ENCODE peak calls at places on chromosomes 7 and 10, in eight cellular contexts. L is naive thymus-derived CD8-positive, alpha-beta T cell; G is cardiac fibroblast; T is endothelial cell; S is esophagus squamous epithelium; O is cardiac septum; F is LoVo; Y is HTR-8/SVneo. R is an unnamed sample.

GRCh38 chr10:15879058-15879457 is 18.8 kb upstream of the MINDY3 start:
- DNase-seq in L (peak), G (peak), T (no peak), S (no peak), O (no peak), F (peak), Y (peak), R (no peak)

GRCh38 chr7:51132661-51133060 is 183.9 kb downstream of the COBL start:
- DNase-seq in L (no peak), G (no peak), T (no peak), S (no peak), O (no peak), F (no peak), Y (no peak), R (no peak)

GRCh38 chr10:36779238-36779846 is 346.1 kb upstream of the ANKRD30A start:
- DNase-seq in L (no peak), G (peak), T (peak), S (no peak), O (no peak), F (peak), Y (peak), R (no peak)

GRCh38 chr10:63137306-63137705 is 4.2 kb downstream of the NRBF2 start:
- DNase-seq in L (no peak), G (peak), T (no peak), S (no peak), O (no peak), F (no peak), Y (no peak), R (no peak)

GRCh38 chr10:16915308-16915707 is 98.1 kb upstream of the RSU1 start:
- DNase-seq in L (no peak), G (no peak), T (no peak), S (no peak), O (no peak), F (no peak), Y (no peak), R (no peak)

GRCh38 chr7:121544726-121545125 is 148.6 kb upstream of the FAM3C start:
- DNase-seq in L (no peak), G (peak), T (no peak), S (no peak), O (no peak), F (peak), Y (peak), R (peak)

GRCh38 chr7:50962962-50963374 is 180.3 kb upstream of the GRB10 start:
- DNase-seq in L (no peak), G (peak), T (no peak), S (no peak), O (peak), F (peak), Y (peak), R (peak)

GRCh38 chr10:133442191-133442966 is 11.4 kb upstream of the SCART1 start:
- DNase-seq in L (no peak), G (no peak), T (no peak), S (no peak), O (peak), F (no peak), Y (no peak), R (no peak)

GRCh38 chr10:74238031-74238431 is 87.0 kb downstream of the ADK start:
- DNase-seq in L (no peak), G (peak), T (no peak), S (no peak), O (no peak), F (no peak), Y (no peak), R (no peak)

GRCh38 chr7:105887569-105888199 is 11.3 kb upstream of the ATXN7L1 start:
- DNase-seq in L (no peak), G (no peak), T (no peak), S (no peak), O (no peak), F (no peak), Y (no peak), R (no peak)

GRCh38 chr7:30618961-30619360 is 24.3 kb downstream of the GARS1 start:
- DNase-seq in L (no peak), G (no peak), T (no peak), S (no peak), O (no peak), F (no peak), Y (no peak), R (no peak)

GRCh38 chr7:111730476-111731300 is 168.4 kb upstream of the IMMP2L start:
- DNase-seq in L (no peak), G (peak), T (no peak), S (no peak), O (no peak), F (peak), Y (peak), R (peak)

GRCh38 chr7:143239822-143240221 is 18.0 kb downstream of the TAS2R40 start:
- DNase-seq in L (no peak), G (peak), T (no peak), S (no peak), O (no peak), F (no peak), Y (no peak), R (no peak)

GRCh38 chr10:125567529-125567928 is 115.4 kb downstream of the TEX36 start:
- DNase-seq in L (no peak), G (no peak), T (no peak), S (no peak), O (no peak), F (no peak), Y (no peak), R (no peak)

GRCh38 chr7:100894860-100895700 is 608 bp downstream of the ACHE start:
- DNase-seq in L (peak), G (no peak), T (peak), S (no peak), O (no peak), F (peak), Y (no peak), R (no peak)

GRCh38 chr7:157575777-157576176 is 239.0 kb downstream of the DNAJB6 start:
- DNase-seq in L (no peak), G (no peak), T (no peak), S (no peak), O (no peak), F (no peak), Y (no peak), R (no peak)

GRCh38 chr10:100812978-100813377 is 67.6 kb downstream of the PAX2 start:
- DNase-seq in L (no peak), G (no peak), T (no peak), S (no peak), O (no peak), F (no peak), Y (no peak), R (no peak)

GRCh38 chr7:47266131-47266706 is 315.7 kb downstream of the TNS3 start:
- DNase-seq in L (peak), G (peak), T (peak), S (no peak), O (no peak), F (peak), Y (peak), R (peak)

GRCh38 chr10:78849115-78849514 is 219.7 kb upstream of the ZMIZ1 start:
- DNase-seq in L (no peak), G (no peak), T (no peak), S (no peak), O (peak), F (no peak), Y (no peak), R (no peak)

GRCh38 chr7:20952891-20953290 is 166.2 kb upstream of the SP8 start:
- DNase-seq in L (no peak), G (no peak), T (no peak), S (no peak), O (no peak), F (no peak), Y (no peak), R (no peak)

GRCh38 chr7:34451183-34451582 is 206.8 kb upstream of the NPSR1 start:
- DNase-seq in L (no peak), G (no peak), T (no peak), S (no peak), O (no peak), F (no peak), Y (no peak), R (no peak)

GRCh38 chr7:123305840-123306375 is 106.1 kb upstream of the SLC13A1 start:
- DNase-seq in L (no peak), G (no peak), T (no peak), S (no peak), O (no peak), F (no peak), Y (no peak), R (no peak)

GRCh38 chr10:44857363-44858016 is 53.6 kb upstream of the TMEM72 start:
- DNase-seq in L (peak), G (peak), T (peak), S (no peak), O (peak), F (peak), Y (peak), R (no peak)

GRCh38 chr7:64653721-64654401 is 12.1 kb upstream of the ZNF107 start:
- DNase-seq in L (no peak), G (no peak), T (no peak), S (no peak), O (no peak), F (no peak), Y (no peak), R (no peak)

GRCh38 chr7:30146127-30146612 is 11.4 kb downstream of the MTURN start:
- DNase-seq in L (no peak), G (no peak), T (no peak), S (no peak), O (no peak), F (no peak), Y (no peak), R (no peak)

GRCh38 chr10:30098624-30099023 is 39.2 kb upstream of the JCAD start:
- DNase-seq in L (no peak), G (peak), T (no peak), S (no peak), O (no peak), F (no peak), Y (peak), R (no peak)

GRCh38 chr10:82020999-82021398 is 146.0 kb downstream of the NRG3 start:
- DNase-seq in L (no peak), G (no peak), T (no peak), S (no peak), O (no peak), F (no peak), Y (no peak), R (no peak)

GRCh38 chr7:151406051-151406875 is 3.6 kb downstream of the WDR86 start:
- DNase-seq in L (no peak), G (no peak), T (no peak), S (no peak), O (no peak), F (no peak), Y (no peak), R (no peak)

GRCh38 chr7:41297167-41297566 is 405.7 kb downstream of the INHBA start:
- DNase-seq in L (no peak), G (no peak), T (no peak), S (no peak), O (no peak), F (no peak), Y (no peak), R (no peak)

GRCh38 chr10:74078037-74078436 is 72.6 kb downstream of the AP3M1 start:
- DNase-seq in L (peak), G (no peak), T (no peak), S (no peak), O (no peak), F (peak), Y (no peak), R (no peak)

GRCh38 chr10:102652170-102652926 is 8.1 kb downstream of the TRIM8 start:
- DNase-seq in L (peak), G (no peak), T (no peak), S (no peak), O (no peak), F (no peak), Y (no peak), R (no peak)

GRCh38 chr10:5293691-5294550 is 70.8 kb upstream of the UCN3 start:
- DNase-seq in L (peak), G (peak), T (peak), S (no peak), O (peak), F (no peak), Y (peak), R (peak)

GRCh38 chr7:36487756-36488336 is 98.2 kb downstream of the ANLN start:
- DNase-seq in L (peak), G (peak), T (peak), S (no peak), O (no peak), F (peak), Y (peak), R (peak)

GRCh38 chr10:33116293-33116697 is 158.3 kb upstream of the ITGB1 start:
- DNase-seq in L (no peak), G (peak), T (peak), S (no peak), O (no peak), F (no peak), Y (peak), R (peak)

GRCh38 chr7:49791089-49791741 is 17.8 kb downstream of the VWC2 start:
- DNase-seq in L (no peak), G (no peak), T (peak), S (no peak), O (no peak), F (peak), Y (no peak), R (no peak)

GRCh38 chr7:149872419-149873073 is 1.2 kb upstream of the ATP6V0E2 start:
- DNase-seq in L (no peak), G (peak), T (peak), S (no peak), O (peak), F (peak), Y (peak), R (no peak)

GRCh38 chr7:127920787-127921438 is 110.3 kb downstream of the LRRC4 start:
- DNase-seq in L (no peak), G (peak), T (no peak), S (no peak), O (no peak), F (no peak), Y (no peak), R (no peak)